ENCODE peak calls at places on chromosomes 11 and 22, in seven cellular contexts. One of them, this sample, is unnamed.

GRCh38 chr11:125512106-125512505 is 16.0 kb upstream of the FEZ1 start:
- DNase-seq in stimulated activated CD4-positive, alpha-beta T cell treated with anti-CD3 and anti-CD28 coated beads, Interleukin-4, amount 100 ng/mL, for 4 hours: no peak
- DNase-seq in iris pigment epithelial cell: no peak
- DNase-seq in dermis blood vessel endothelial cell: no peak
- DNase-seq in ELR: no peak
- DNase-seq in endothelial cell of umbilical vein: no peak
- DNase-seq in fibroblast of lung: no peak
- DNase-seq in this sample: no peak

GRCh38 chr11:64788321-64789215 is 10.2 kb upstream of the SF1 start:
- DNase-seq in dermis blood vessel endothelial cell: no peak
- DNase-seq in ELR: no peak
- DNase-seq in endothelial cell of umbilical vein: no peak
- DNase-seq in fibroblast of lung: no peak
- DNase-seq in stimulated activated CD4-positive, alpha-beta T cell treated with anti-CD3 and anti-CD28 coated beads, Interleukin-4, amount 100 ng/mL, for 4 hours: no peak
- DNase-seq in iris pigment epithelial cell: no peak
- DNase-seq in this sample: no peak

GRCh38 chr22:27405672-27406388 is 395.7 kb downstream of the MN1 start:
- DNase-seq in ELR: peak
- DNase-seq in fibroblast of lung: peak
- DNase-seq in iris pigment epithelial cell: peak
- DNase-seq in stimulated activated CD4-positive, alpha-beta T cell treated with anti-CD3 and anti-CD28 coated beads, Interleukin-4, amount 100 ng/mL, for 4 hours: no peak
- DNase-seq in dermis blood vessel endothelial cell: peak
- DNase-seq in endothelial cell of umbilical vein: peak
- DNase-seq in this sample: peak

GRCh38 chr22:38761202-38762162 is 5.7 kb upstream of the SUN2 start:
- DNase-seq in endothelial cell of umbilical vein: no peak
- DNase-seq in fibroblast of lung: no peak
- DNase-seq in iris pigment epithelial cell: no peak
- DNase-seq in dermis blood vessel endothelial cell: no peak
- DNase-seq in stimulated activated CD4-positive, alpha-beta T cell treated with anti-CD3 and anti-CD28 coated beads, Interleukin-4, amount 100 ng/mL, for 4 hours: no peak
- DNase-seq in ELR: no peak
- DNase-seq in this sample: no peak

GRCh38 chr11:77882396-77882795 is 61.5 kb downstream of the AAMDC start:
- DNase-seq in endothelial cell of umbilical vein: no peak
- DNase-seq in stimulated activated CD4-positive, alpha-beta T cell treated with anti-CD3 and anti-CD28 coated beads, Interleukin-4, amount 100 ng/mL, for 4 hours: no peak
- DNase-seq in iris pigment epithelial cell: no peak
- DNase-seq in ELR: no peak
- DNase-seq in dermis blood vessel endothelial cell: no peak
- DNase-seq in fibroblast of lung: no peak
- DNase-seq in this sample: peak

GRCh38 chr22:36729321-36729720 is 25.8 kb upstream of the CACNG2 start:
- DNase-seq in dermis blood vessel endothelial cell: no peak
- DNase-seq in iris pigment epithelial cell: no peak
- DNase-seq in fibroblast of lung: no peak
- DNase-seq in ELR: no peak
- DNase-seq in endothelial cell of umbilical vein: no peak
- DNase-seq in stimulated activated CD4-positive, alpha-beta T cell treated with anti-CD3 and anti-CD28 coated beads, Interleukin-4, amount 100 ng/mL, for 4 hours: no peak
- DNase-seq in this sample: no peak

GRCh38 chr11:128294001-128294684 is 293.2 kb downstream of the ETS1 start:
- DNase-seq in stimulated activated CD4-positive, alpha-beta T cell treated with anti-CD3 and anti-CD28 coated beads, Interleukin-4, amount 100 ng/mL, for 4 hours: no peak
- DNase-seq in fibroblast of lung: no peak
- DNase-seq in iris pigment epithelial cell: no peak
- DNase-seq in endothelial cell of umbilical vein: no peak
- DNase-seq in ELR: no peak
- DNase-seq in dermis blood vessel endothelial cell: no peak
- DNase-seq in this sample: no peak

GRCh38 chr11:18001191-18001590 is 11.7 kb downstream of the SERGEF start:
- DNase-seq in fibroblast of lung: peak
- DNase-seq in ELR: no peak
- DNase-seq in endothelial cell of umbilical vein: no peak
- DNase-seq in stimulated activated CD4-positive, alpha-beta T cell treated with anti-CD3 and anti-CD28 coated beads, Interleukin-4, amount 100 ng/mL, for 4 hours: no peak
- DNase-seq in dermis blood vessel endothelial cell: no peak
- DNase-seq in iris pigment epithelial cell: peak
- DNase-seq in this sample: no peak

GRCh38 chr11:70122490-70123198 is 44.5 kb downstream of the ANO1 start:
- DNase-seq in ELR: no peak
- DNase-seq in iris pigment epithelial cell: no peak
- DNase-seq in stimulated activated CD4-positive, alpha-beta T cell treated with anti-CD3 and anti-CD28 coated beads, Interleukin-4, amount 100 ng/mL, for 4 hours: no peak
- DNase-seq in fibroblast of lung: no peak
- DNase-seq in endothelial cell of umbilical vein: no peak
- DNase-seq in dermis blood vessel endothelial cell: no peak
- DNase-seq in this sample: no peak

GRCh38 chr11:96154802-96155520 is 188.0 kb downstream of the MAML2 start:
- DNase-seq in stimulated activated CD4-positive, alpha-beta T cell treated with anti-CD3 and anti-CD28 coated beads, Interleukin-4, amount 100 ng/mL, for 4 hours: no peak
- DNase-seq in fibroblast of lung: peak
- DNase-seq in endothelial cell of umbilical vein: no peak
- DNase-seq in iris pigment epithelial cell: peak
- DNase-seq in dermis blood vessel endothelial cell: no peak
- DNase-seq in ELR: peak
- DNase-seq in this sample: no peak

GRCh38 chr11:107563702-107564101 is 1.8 kb downstream of the ALKBH8 start:
- DNase-seq in endothelial cell of umbilical vein: peak
- DNase-seq in stimulated activated CD4-positive, alpha-beta T cell treated with anti-CD3 and anti-CD28 coated beads, Interleukin-4, amount 100 ng/mL, for 4 hours: peak
- DNase-seq in ELR: peak
- DNase-seq in fibroblast of lung: peak
- DNase-seq in dermis blood vessel endothelial cell: peak
- DNase-seq in iris pigment epithelial cell: peak
- DNase-seq in this sample: peak

GRCh38 chr11:44760917-44761545 is 34.3 kb downstream of the TSPAN18 start:
- DNase-seq in dermis blood vessel endothelial cell: peak
- DNase-seq in stimulated activated CD4-positive, alpha-beta T cell treated with anti-CD3 and anti-CD28 coated beads, Interleukin-4, amount 100 ng/mL, for 4 hours: no peak
- DNase-seq in iris pigment epithelial cell: peak
- DNase-seq in fibroblast of lung: peak
- DNase-seq in ELR: peak
- DNase-seq in endothelial cell of umbilical vein: peak
- DNase-seq in this sample: peak

GRCh38 chr22:29584975-29585374 is 4.1 kb upstream of the NIPSNAP1 start:
- DNase-seq in iris pigment epithelial cell: no peak
- DNase-seq in fibroblast of lung: no peak
- DNase-seq in ELR: no peak
- DNase-seq in dermis blood vessel endothelial cell: no peak
- DNase-seq in endothelial cell of umbilical vein: no peak
- DNase-seq in stimulated activated CD4-positive, alpha-beta T cell treated with anti-CD3 and anti-CD28 coated beads, Interleukin-4, amount 100 ng/mL, for 4 hours: no peak
- DNase-seq in this sample: no peak